ENCODE peak calls at places on chromosomes 2 and 18, in five cellular contexts. C is mammary epithelial cell, O is WERI-Rb-1, Y is heart left ventricle, N is prostate gland. I is an unnamed sample.
A peak's percentile ranks its signal among the peaks of the same experiment; 100 is the strongest.

GRCh38 chr2:19569300-19569791 is 210.9 kb upstream of the OSR1 start:
- DNase-seq in O (no peak), Y (no peak), N (no peak), C (no peak), I (no peak)

GRCh38 chr2:101982630-101983029 is 9.1 kb upstream of the IL1R2 start:
- DNase-seq in N (no peak), Y (no peak), C (no peak), O (no peak), I (no peak)

GRCh38 chr2:85326406-85326945 is 1.3 kb downstream of the TGOLN2 start:
- DNase-seq in C (peak; percentile 19), N (no peak), O (no peak), Y (no peak), I (peak; percentile 43)

GRCh38 chr2:191970867-191971266 is 124.0 kb upstream of the CAVIN2 start:
- DNase-seq in N (no peak), O (no peak), C (no peak), Y (no peak), I (no peak)

GRCh38 chr2:221850076-221850475 is 278.0 kb upstream of the EPHA4 start:
- DNase-seq in Y (no peak), C (no peak), N (no peak), O (no peak), I (no peak)

GRCh38 chr2:120855855-120856405 is 120.3 kb downstream of the GLI2 start:
- DNase-seq in O (no peak), C (no peak), Y (no peak), N (no peak), I (no peak)

GRCh38 chr18:31610841-31611240 is 19.2 kb downstream of the TTR start:
- DNase-seq in C (no peak), O (peak; percentile 89), Y (no peak), N (no peak), I (peak; percentile 18)

GRCh38 chr2:88081924-88082609 is 14.4 kb downstream of the SMYD1 start:
- DNase-seq in N (no peak), Y (no peak), O (no peak), C (no peak), I (no peak)

GRCh38 chr2:64442801-64443429 is 11.0 kb upstream of the LGALSL start:
- DNase-seq in O (peak; percentile 62), Y (no peak), C (no peak), N (no peak), I (no peak)

GRCh38 chr2:45269149-45269793 is 260.0 kb upstream of the SIX2 start:
- DNase-seq in C (no peak), O (no peak), Y (no peak), N (no peak), I (peak; percentile 59)

GRCh38 chr2:159010963-159011362 is 42.5 kb downstream of the TANC1 start:
- DNase-seq in N (no peak), Y (no peak), O (no peak), C (peak; percentile 48), I (peak; percentile 51)

GRCh38 chr2:118974103-118974911 is 32.3 kb downstream of the MARCO start:
- DNase-seq in Y (no peak), C (peak; percentile 90), N (no peak), O (no peak), I (peak; percentile 97)

GRCh38 chr2:112055110-112055832 is at the start of gene TMEM87B:
- DNase-seq in Y (peak; percentile 100), O (peak; percentile 98), N (peak; percentile 98), C (peak; percentile 97), I (peak; percentile 98)

GRCh38 chr2:113869253-113869652 is 20.6 kb upstream of the ACTR3 start:
- DNase-seq in Y (no peak), O (no peak), C (no peak), N (no peak), I (no peak)

GRCh38 chr2:160472839-160473251 is 20.8 kb downstream of the RBMS1 start:
- DNase-seq in O (no peak), C (no peak), Y (no peak), N (no peak), I (peak; percentile 37)

GRCh38 chr2:101380376-101380775 is 6.9 kb downstream of the CREG2 start:
- DNase-seq in N (peak; percentile 25), Y (peak; percentile 68), O (no peak), C (peak; percentile 97), I (peak; percentile 94)

GRCh38 chr2:238860966-238861730 is 13.3 kb downstream of the TWIST2 start:
- DNase-seq in N (no peak), O (no peak), Y (no peak), C (no peak), I (peak; percentile 63)

GRCh38 chr2:30869988-30870387 is 62.7 kb upstream of the CAPN13 start:
- DNase-seq in C (peak; percentile 23), N (no peak), Y (no peak), O (no peak), I (no peak)

GRCh38 chr18:47893939-47894699 is 36.3 kb downstream of the SMAD2 start:
- DNase-seq in N (no peak), Y (no peak), C (no peak), O (no peak), I (no peak)

GRCh38 chr2:150169230-150169629 is 318.2 kb downstream of the RND3 start:
- DNase-seq in C (no peak), N (no peak), O (no peak), Y (no peak), I (peak; percentile 71)

GRCh38 chr2:151071906-151072305 is 189.8 kb downstream of the RBM43 start:
- DNase-seq in C (no peak), O (no peak), Y (no peak), N (no peak), I (peak; percentile 18)

GRCh38 chr2:85505551-85506238 is 33.3 kb upstream of the MAT2A start:
- DNase-seq in N (no peak), C (no peak), Y (no peak), O (no peak), I (peak; percentile 22)

GRCh38 chr2:174846941-174847938 is 83.0 kb upstream of the CHRNA1 start:
- DNase-seq in N (no peak), C (peak; percentile 86), Y (no peak), O (no peak), I (peak; percentile 96)

GRCh38 chr2:221635949-221636348 is 63.8 kb upstream of the EPHA4 start:
- DNase-seq in C (no peak), Y (no peak), N (no peak), O (no peak), I (no peak)

GRCh38 chr18:13463526-13463925 is 245.0 kb downstream of the LDLRAD4 start:
- DNase-seq in C (no peak), O (no peak), Y (no peak), N (no peak), I (no peak)

GRCh38 chr18:48583568-48583967 is 44.7 kb downstream of the CTIF start:
- DNase-seq in Y (no peak), C (no peak), N (no peak), O (no peak), I (no peak)

GRCh38 chr2:231715988-231716616 is 7.8 kb downstream of the PTMA start:
- DNase-seq in C (no peak), N (no peak), Y (no peak), O (no peak), I (peak; percentile 36)

GRCh38 chr2:54641988-54642387 is 81.5 kb upstream of the EML6 start:
- DNase-seq in Y (no peak), C (no peak), N (no peak), O (no peak), I (no peak)

GRCh38 chr2:121199281-121200010 is 85.6 kb downstream of the TFCP2L1 start:
- DNase-seq in C (no peak), Y (no peak), N (no peak), O (no peak), I (no peak)

GRCh38 chr2:118177318-118177717 is 89.0 kb downstream of the INSIG2 start:
- DNase-seq in N (no peak), O (no peak), Y (no peak), C (no peak), I (no peak)

GRCh38 chr2:144403940-144404339 is 116.0 kb downstream of the ZEB2 start:
- DNase-seq in C (no peak), N (no peak), O (peak; percentile 52), Y (no peak), I (no peak)

DNA sequence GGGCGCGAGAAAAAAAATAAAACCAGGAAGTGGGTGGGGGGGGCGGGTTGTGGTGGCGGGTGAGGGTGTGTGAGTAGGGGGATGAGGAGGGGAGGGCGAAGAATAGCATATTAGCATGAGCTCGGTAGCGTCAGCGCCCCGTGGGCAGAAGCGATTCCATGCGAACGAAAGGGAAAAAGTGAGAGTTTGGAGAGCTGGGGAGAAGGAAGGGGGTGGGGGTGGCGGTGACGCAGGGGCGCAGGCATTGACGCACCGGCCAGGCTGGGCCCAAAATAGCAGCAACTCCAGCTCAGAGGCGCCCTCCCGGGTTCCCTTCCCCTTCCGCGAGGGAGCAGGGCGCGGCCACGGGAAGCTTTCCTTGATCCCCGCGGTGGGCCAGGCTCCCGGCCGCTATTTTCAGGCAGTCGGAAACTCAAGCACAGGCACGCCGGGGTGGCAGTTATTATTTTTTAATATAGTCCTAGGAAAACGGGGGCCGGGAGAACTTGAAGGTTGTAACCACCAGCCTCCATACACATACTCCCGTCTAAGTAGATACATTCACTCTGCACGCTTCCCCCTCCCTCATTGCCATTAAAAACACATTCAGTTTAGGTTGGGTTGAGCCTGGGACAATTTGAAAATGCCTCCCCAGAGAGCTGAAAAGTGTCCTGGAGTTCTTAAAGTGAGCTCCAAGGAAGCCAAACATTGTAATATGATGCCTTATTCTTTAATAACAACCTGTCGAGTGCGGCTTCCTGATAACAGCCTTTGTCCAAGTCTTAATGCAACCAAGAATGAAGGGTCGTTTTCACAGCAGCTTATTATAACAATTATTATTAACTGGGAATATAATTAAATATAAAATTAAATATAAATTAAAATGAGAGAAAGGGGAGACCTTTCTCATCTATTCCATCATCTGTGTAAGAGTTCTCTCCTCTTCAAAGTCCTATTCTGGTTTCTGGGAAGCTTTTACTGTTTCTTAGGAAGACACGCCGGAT is 2.3 kb upstream of the NR4A2 start:
- DNase-seq in Y (peak; percentile 95), O (peak; percentile 78), C (peak; percentile 85), N (peak; percentile 90), I (peak; percentile 94)
- H3K4me3 ChIP-seq in Y (peak overlapping the region; percentile 80), O (peak overlapping the region; percentile 62), C (peak overlapping the region; percentile 80), N (peak overlapping the region; percentile 84), I (peak overlapping the region; percentile 83)

DNA sequence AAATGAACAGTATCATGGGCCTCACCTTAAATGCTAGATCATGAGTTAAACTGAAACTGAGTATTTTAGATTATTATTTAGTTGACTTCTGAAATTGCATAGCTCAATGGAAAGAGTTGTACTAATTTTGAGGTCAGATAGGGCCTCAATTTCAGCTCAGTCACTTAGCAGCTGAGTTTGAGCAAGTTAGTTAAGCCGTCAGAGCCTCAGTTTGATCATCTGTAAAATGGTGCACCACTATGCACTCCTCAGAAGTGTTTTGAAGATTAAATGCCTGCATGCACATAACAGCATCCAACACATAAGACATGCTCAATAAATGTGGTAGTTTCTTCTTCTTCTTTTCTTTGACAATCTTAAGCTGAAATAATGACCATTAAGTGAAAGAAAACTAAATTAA is 38.2 kb upstream of the ASNSD1 start:
- DNase-seq in O (no peak), Y (no peak), N (no peak), C (no peak), I (no peak)
- TF ChIP-seq CTCF in O (no peak), Y (no peak), N (no peak), C (no peak), I (no peak)

GRCh38 chr2:66447676-66448075 is 12.8 kb downstream of the MEIS1 start:
- DNase-seq in O (no peak), C (no peak), N (no peak), Y (no peak), I (no peak)
- H3K4me3 ChIP-seq in O (no peak overlapping the region), C (no peak overlapping the region), N (no peak overlapping the region), Y (no peak overlapping the region), I (no peak overlapping the region)

DNA sequence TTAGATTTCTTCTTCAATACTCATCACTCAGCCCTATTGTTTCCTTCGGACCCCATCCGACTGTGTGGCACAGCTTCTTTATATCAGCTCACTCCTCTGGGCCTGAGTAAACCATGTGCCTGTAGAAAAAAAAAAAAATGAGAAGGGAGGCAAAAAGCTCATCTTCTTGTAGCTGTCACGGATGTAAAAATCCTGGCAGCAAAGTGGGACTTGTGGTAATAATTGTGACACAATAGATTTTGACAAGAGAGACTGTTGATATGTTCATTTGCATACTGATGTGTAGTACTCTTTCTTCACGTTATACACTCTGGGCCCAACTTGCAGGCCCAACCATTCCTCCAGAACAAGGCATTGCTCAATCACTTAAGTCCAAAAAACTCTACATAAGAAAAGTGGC is 270.0 kb upstream of the SMIM21 start:
- DNase-seq in N (no peak), Y (no peak), O (no peak), C (no peak), I (no peak)
- TF ChIP-seq CTCF in N (no peak), Y (no peak), O (no peak), C (no peak), I (no peak)

I was measured in fibroblast of mammary gland.